ENCODE peak calls at places on chromosomes 12 and 14, in eight cellular contexts. M is activated CD4-positive, alpha-beta T cell treated with anti-CD3 and anti-CD28 coated beads, Interleukin-2, amount 10 ng/mL, durations not matched to agents 7 days and 5 days; R is amygdala; T is memory B cell; C is stimulated activated CD4-positive, alpha-beta T cell treated with anti-CD3 and anti-CD28 coated beads, TNF-alpha, amount 100 ng/mL, for 4 hours; X is progenitor cell of endocrine pancreas; U is stimulated activated naive B cell treated with anti-CD40 and anti-IgM and Interleukin-4, amounts not matched to agents 10 μg/mL and 1 μg/mL and 100 μg/mL, for 72 hours; W is NT2/D1. V is an unnamed sample.

GRCh38 chr12:2783936-2784600 is 10.7 kb upstream of the FKBP4 start:
- DNase-seq in U (peak; percentile 21), T (peak; percentile 49), C (peak; percentile 33), W (peak; percentile 85), X (peak; percentile 59), M (peak; percentile 52), R (peak; percentile 53), V (no peak)

GRCh38 chr14:63759454-63759853 is 31.6 kb upstream of the SGPP1 start:
- DNase-seq in R (no peak), W (no peak), X (no peak), C (no peak), U (no peak), T (no peak), M (peak; percentile 62), V (no peak)

GRCh38 chr14:97178781-97179180 is 381.6 kb downstream of the VRK1 start:
- DNase-seq in T (no peak), R (no peak), C (no peak), X (no peak), W (no peak), M (no peak), U (no peak), V (no peak)

GRCh38 chr12:114414866-114415524 is 9.1 kb upstream of the TBX5 start:
- DNase-seq in W (no peak), X (no peak), U (no peak), C (no peak), M (no peak), R (no peak), T (no peak), V (no peak)

GRCh38 chr14:99479160-99479902 is 1.3 kb downstream of the SETD3 start:
- DNase-seq in X (no peak), W (no peak), R (no peak), C (no peak), T (no peak), U (no peak), M (no peak), V (no peak)

GRCh38 chr14:67187826-67188225 is 1.4 kb upstream of the GARIN2 start:
- DNase-seq in C (no peak), M (no peak), U (no peak), X (no peak), R (no peak), W (no peak), T (no peak), V (no peak)

GRCh38 chr12:28767836-28768348 is 381.2 kb upstream of the FAR2 start:
- DNase-seq in R (no peak), C (no peak), M (no peak), U (no peak), X (no peak), T (no peak), W (no peak), V (no peak)

GRCh38 chr12:1185460-1186182 is 194.6 kb downstream of the ERC1 start:
- DNase-seq in M (no peak), R (no peak), W (no peak), C (no peak), U (no peak), T (no peak), X (no peak), V (no peak)

GRCh38 chr12:65876898-65877721 is 52.8 kb downstream of the HMGA2 start:
- DNase-seq in X (peak; percentile 36), W (no peak), U (no peak), M (no peak), R (no peak), T (no peak), C (no peak), V (no peak)

GRCh38 chr12:124699878-124700277 is 132.5 kb upstream of the NCOR2 start:
- DNase-seq in W (no peak), C (no peak), U (no peak), R (no peak), X (no peak), T (no peak), M (no peak), V (no peak)

GRCh38 chr14:36524874-36525745 is 5.1 kb upstream of the NKX2-1 start:
- DNase-seq in R (no peak), C (no peak), W (peak; percentile 70), X (peak; percentile 67), M (no peak), T (no peak), U (no peak), V (no peak)

GRCh38 chr12:34599530-34600513 is 577.5 kb downstream of the ALG10 start:
- DNase-seq in T (no peak), U (no peak), C (no peak), M (no peak), R (no peak), X (peak; percentile 7), W (no peak), V (no peak)

GRCh38 chr14:31122098-31122611 is 85.4 kb downstream of the HECTD1 start:
- DNase-seq in R (no peak), U (no peak), W (no peak), M (no peak), C (no peak), T (no peak), X (no peak), V (no peak)

GRCh38 chr14:77622562-77622961 is 6.1 kb upstream of the SPTLC2 start:
- DNase-seq in C (no peak), X (no peak), U (no peak), M (no peak), R (no peak), T (no peak), W (no peak), V (no peak)

GRCh38 chr14:58160561-58160960 is 8.5 kb upstream of the ARMH4 start:
- DNase-seq in W (no peak), X (no peak), M (no peak), T (no peak), R (no peak), U (no peak), C (no peak), V (no peak)

GRCh38 chr12:53268637-53269562 is 801 bp downstream of the ESPL1 start:
- DNase-seq in T (no peak), M (no peak), C (no peak), R (no peak), X (no peak), W (no peak), U (no peak), V (no peak)

GRCh38 chr12:67543371-67543770 is 105.2 kb upstream of the DYRK2 start:
- DNase-seq in M (no peak), X (no peak), C (no peak), R (no peak), W (no peak), T (no peak), U (no peak), V (no peak)

GRCh38 chr12:16594796-16595195 is 11.2 kb downstream of the LMO3 start:
- DNase-seq in U (no peak), T (no peak), W (no peak), C (no peak), R (no peak), M (no peak), X (no peak), V (no peak)

GRCh38 chr12:124392271-124392990 is 97.5 kb downstream of the RFLNA start:
- DNase-seq in T (no peak), C (no peak), W (peak; percentile 42), M (no peak), X (no peak), R (peak; percentile 24), U (no peak), V (no peak)

GRCh38 chr14:99758121-99758871 is 34.9 kb upstream of the EML1 start:
- DNase-seq in T (no peak), C (no peak), M (no peak), W (peak; percentile 56), U (no peak), X (no peak), R (no peak), V (peak; percentile 64)

GRCh38 chr14:101623685-101624444 is 62.6 kb downstream of the DIO3 start:
- DNase-seq in X (no peak), M (no peak), C (no peak), R (no peak), W (peak; percentile 30), U (no peak), T (no peak), V (no peak)

GRCh38 chr12:107467716-107468115 is 217.9 kb upstream of the PWP1 start:
- DNase-seq in M (no peak), R (no peak), U (no peak), W (no peak), C (no peak), T (no peak), X (no peak), V (no peak)

GRCh38 chr12:39464976-39465375 is 22.1 kb upstream of the KIF21A start:
- DNase-seq in U (no peak), M (no peak), C (no peak), X (no peak), R (no peak), T (no peak), W (no peak), V (no peak)

GRCh38 chr12:46108721-46109120 is 118.3 kb upstream of the SCAF11 start:
- DNase-seq in X (no peak), U (peak; percentile 29), R (no peak), C (no peak), M (no peak), T (no peak), W (no peak), V (no peak)

GRCh38 chr14:88005050-88005481 is at the start of gene GPR65:
- DNase-seq in W (no peak), T (peak; percentile 23), U (no peak), X (no peak), C (no peak), R (no peak), M (peak; percentile 66), V (no peak)

GRCh38 chr14:74637184-74637562 is 25.1 kb upstream of the LTBP2 start:
- DNase-seq in M (no peak), W (no peak), C (no peak), U (no peak), T (no peak), X (no peak), R (no peak), V (no peak)

GRCh38 chr12:40697566-40698257 is 5.5 kb downstream of the CNTN1 start:
- DNase-seq in M (no peak), R (no peak), X (no peak), T (no peak), C (no peak), W (no peak), U (no peak), V (no peak)

GRCh38 chr12:120689397-120690082 is 2.6 kb downstream of the MLEC start:
- DNase-seq in W (no peak), M (no peak), T (no peak), C (no peak), R (no peak), X (no peak), U (no peak), V (no peak)

GRCh38 chr12:91189526-91189925 is 6.9 kb upstream of the DCN start:
- DNase-seq in M (no peak), C (no peak), T (no peak), R (no peak), U (no peak), X (no peak), W (no peak), V (no peak)

GRCh38 chr12:109255377-109255776 is 53.7 kb downstream of the FOXN4 start:
- DNase-seq in R (no peak), X (no peak), M (no peak), W (peak; percentile 25), C (no peak), U (no peak), T (no peak), V (no peak)

GRCh38 chr14:72788255-72788654 is 105.6 kb downstream of the DPF3 start:
- DNase-seq in W (no peak), U (no peak), M (no peak), T (no peak), C (no peak), R (no peak), X (no peak), V (no peak)

GRCh38 chr12:99658950-99659349 is 11.4 kb downstream of the GARIN6 start:
- DNase-seq in M (no peak), R (no peak), X (no peak), W (no peak), U (no peak), T (no peak), C (no peak), V (no peak)

GRCh38 chr14:105927661-105928060 is 401.3 kb downstream of the TMEM121 start:
- DNase-seq in X (no peak), U (no peak), M (no peak), R (no peak), W (no peak), T (no peak), C (no peak), V (no peak)

GRCh38 chr14:52455291-52456088 is 96.8 kb downstream of the TXNDC16 start:
- DNase-seq in W (no peak), R (no peak), T (no peak), C (no peak), M (no peak), X (no peak), U (no peak), V (no peak)